ENCODE peak calls at places on chromosomes 12 and 14, in seven cellular contexts. E is HCT116, V is WTC11, I is GM12878, O is H1, C is K562, X is HepG2. G is an unnamed sample.

GRCh38 chr12:11798856-11799530 is 149.5 kb downstream of the ETV6 start:
- DNase-seq in E (no peak), V (no peak), I (no peak), O (no peak), C (peak), X (peak), G (no peak)

GRCh38 chr14:94343238-94343637 is 20.1 kb upstream of the SERPINA6 start:
- DNase-seq in E (no peak), V (no peak), I (no peak), O (no peak), C (no peak), X (no peak), G (no peak)

GRCh38 chr12:5921966-5922365 is 23.1 kb downstream of the ANO2 start:
- DNase-seq in E (no peak), V (no peak), I (no peak), O (no peak), C (no peak), X (no peak), G (no peak)

GRCh38 chr12:93621986-93622385 is 49.5 kb downstream of the SOCS2 start:
- DNase-seq in E (no peak), V (no peak), I (no peak), O (no peak), C (no peak), X (no peak), G (no peak)

GRCh38 chr12:113135178-113136127 is at the start of gene RASAL1:
- DNase-seq in E (peak), V (peak), I (no peak), O (peak), C (peak), X (peak), G (peak)

GRCh38 chr12:63206908-63207307 is 55.9 kb upstream of the AVPR1A start:
- DNase-seq in E (no peak), V (no peak), I (no peak), O (no peak), C (no peak), X (no peak), G (no peak)

GRCh38 chr12:58095002-58095401 is 153.6 kb downstream of the ATP23 start:
- DNase-seq in E (no peak), V (no peak), I (no peak), O (no peak), C (no peak), X (no peak), G (no peak)

GRCh38 chr12:95336387-95337067 is 118.9 kb downstream of the VEZT start:
- DNase-seq in E (peak), V (peak), I (no peak), O (peak), C (peak), X (peak), G (peak)

GRCh38 chr14:75428230-75429104 is 645 bp downstream of the JDP2 start:
- DNase-seq in E (no peak), V (peak), I (no peak), O (no peak), C (peak), X (no peak), G (peak)

GRCh38 chr12:95545731-95546490 is 5.4 kb downstream of the USP44 start:
- DNase-seq in E (no peak), V (no peak), I (no peak), O (no peak), C (no peak), X (no peak), G (no peak)

GRCh38 chr12:53956251-53956887 is 1.7 kb downstream of the HOXC12 start:
- DNase-seq in E (no peak), V (no peak), I (no peak), O (peak), C (no peak), X (no peak), G (no peak)

GRCh38 chr12:55874465-55874864 is 31.7 kb upstream of the MMP19 start:
- DNase-seq in E (no peak), V (no peak), I (no peak), O (no peak), C (no peak), X (no peak), G (no peak)

GRCh38 chr12:110530511-110530910 is 28.4 kb downstream of the RAD9B start:
- DNase-seq in E (no peak), V (no peak), I (no peak), O (no peak), C (no peak), X (no peak), G (no peak)

GRCh38 chr14:51219473-51220448 is 20.3 kb upstream of the TMX1 start:
- DNase-seq in E (no peak), V (no peak), I (no peak), O (no peak), C (no peak), X (peak), G (no peak)

GRCh38 chr12:48917857-48918537 is 7.3 kb downstream of the FKBP11 start:
- DNase-seq in E (no peak), V (no peak), I (no peak), O (no peak), C (no peak), X (no peak), G (no peak)

GRCh38 chr12:91924827-91925226 is 220.8 kb downstream of the BTG1 start:
- DNase-seq in E (no peak), V (no peak), I (no peak), O (no peak), C (no peak), X (no peak), G (no peak)
- TF ChIP-seq SP1 in E (no peak), V (no peak), I (no peak), O (no peak), C (no peak), X (no peak), G (no peak)

GRCh38 chr12:10027311-10028099 is 3.0 kb upstream of the CLEC9A start:
- DNase-seq in E (no peak), V (no peak), I (no peak), O (no peak), C (no peak), X (no peak), G (no peak)
- TF ChIP-seq SP1 in E (no peak), V (no peak), I (no peak), O (no peak), C (no peak), X (no peak), G (no peak)

DNA sequence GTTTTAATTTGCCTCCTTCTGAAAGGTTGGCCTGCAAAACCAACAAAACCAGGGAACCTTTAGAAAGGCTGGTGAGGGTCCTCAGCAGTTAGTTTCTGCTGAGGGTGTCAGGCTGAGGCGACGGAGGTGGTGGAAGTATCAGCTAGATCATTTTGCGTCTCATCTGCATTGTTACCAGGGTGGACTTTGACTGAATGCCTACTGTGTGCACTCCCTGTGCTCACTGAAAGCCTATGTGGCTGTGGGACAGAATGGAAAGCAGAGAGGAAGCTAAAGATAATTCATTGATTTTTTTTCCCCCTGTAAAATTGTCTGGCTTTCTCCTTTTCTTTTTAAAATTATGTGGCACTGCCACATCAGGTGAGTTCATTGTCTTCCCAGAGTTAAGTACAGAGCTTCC is 68.4 kb upstream of the SRSF5 start:
- DNase-seq in E (no peak), V (no peak), I (no peak), O (no peak), C (no peak), X (no peak), G (no peak)
- TF ChIP-seq SP1 in E (no peak), V (no peak), I (no peak), O (no peak), C (no peak), X (no peak), G (no peak)

GRCh38 chr14:90681889-90682429 is 134.3 kb downstream of the TTC7B start:
- DNase-seq in E (no peak), V (no peak), I (no peak), O (no peak), C (no peak), X (no peak), G (no peak)
- TF ChIP-seq SP1 in E (no peak), V (no peak), I (no peak), O (no peak), C (no peak), X (no peak), G (no peak)

G was measured in HEK293T.